ENCODE peak calls at places on chromosomes 5 and 9, in four cellular contexts. J is GM12878, Y is HCT116, E is WTC11. Z is an unnamed sample.

GRCh38 chr9:72476617-72477375 is 44.6 kb upstream of the TMC1 start:
- DNase-seq in J (no peak), Y (peak; percentile 98), E (no peak), Z (peak; percentile 40)

GRCh38 chr5:139282195-139282557 is 11.4 kb upstream of the MATR3 start:
- DNase-seq in J (no peak), Y (no peak), E (no peak), Z (no peak)

GRCh38 chr9:112866662-112867274 is 23.9 kb downstream of the SLC46A2 start:
- DNase-seq in J (no peak), Y (peak; percentile 48), E (peak; percentile 63), Z (peak; percentile 20)

GRCh38 chr9:15104826-15105420 is 194.7 kb upstream of the FREM1 start:
- DNase-seq in J (no peak), Y (peak; percentile 16), E (peak; percentile 24), Z (peak; percentile 57)

GRCh38 chr5:132489051-132489770 is 1.4 kb downstream of the IRF1 start:
- DNase-seq in J (no peak), Y (no peak), E (no peak), Z (peak; percentile 49)

GRCh38 chr9:124782661-124783574 is 6.0 kb downstream of the OLFML2A start:
- DNase-seq in J (no peak), Y (no peak), E (peak; percentile 14), Z (no peak)

GRCh38 chr5:96567188-96567587 is 95.0 kb upstream of the CAST start:
- DNase-seq in J (no peak), Y (no peak), E (no peak), Z (no peak)

GRCh38 chr5:64190562-64191306 is 25.1 kb downstream of the RNF180 start:
- DNase-seq in J (no peak), Y (no peak), E (no peak), Z (no peak)

GRCh38 chr5:94705427-94705826 is 87.0 kb downstream of the SLF1 start:
- DNase-seq in J (no peak), Y (no peak), E (no peak), Z (no peak)

GRCh38 chr5:168651654-168652053 is 72.5 kb upstream of the PANK3 start:
- DNase-seq in J (no peak), Y (no peak), E (no peak), Z (peak; percentile 9)

GRCh38 chr5:150904479-150905311 is at the start of gene ZNF300:
- DNase-seq in J (peak; percentile 32), Y (no peak), E (peak; percentile 93), Z (no peak)

GRCh38 chr9:129347323-129348120 is 169.5 kb upstream of the IER5L start:
- DNase-seq in J (no peak), Y (no peak), E (no peak), Z (peak; percentile 90)

GRCh38 chr9:128108784-128109709 is 18.5 kb downstream of the PTGES2 start:
- DNase-seq in J (no peak), Y (no peak), E (peak; percentile 6), Z (no peak)

GRCh38 chr5:168362097-168362885 is 70.8 kb downstream of the WWC1 start:
- DNase-seq in J (no peak), Y (no peak), E (no peak), Z (no peak)

GRCh38 chr5:158153508-158153907 is 294.6 kb upstream of the CLINT1 start:
- DNase-seq in J (no peak), Y (no peak), E (no peak), Z (no peak)

GRCh38 chr9:99907208-99907532 is 716 bp downstream of the STX17 start:
- DNase-seq in J (no peak), Y (no peak), E (no peak), Z (no peak)

GRCh38 chr9:136693490-136694162 is 6.4 kb upstream of the AGPAT2 start:
- DNase-seq in J (no peak), Y (peak; percentile 76), E (no peak), Z (no peak)

GRCh38 chr9:105067895-105068580 is 140.1 kb upstream of the ABCA1 start:
- DNase-seq in J (no peak), Y (no peak), E (no peak), Z (peak; percentile 41)

GRCh38 chr5:131825404-131826013 is 28.7 kb upstream of the FNIP1 start:
- DNase-seq in J (peak; percentile 31), Y (no peak), E (no peak), Z (no peak)

GRCh38 chr5:135481387-135481786 is 29.2 kb upstream of the TIFAB start:
- DNase-seq in J (no peak), Y (no peak), E (no peak), Z (peak; percentile 89)

GRCh38 chr5:59489551-59489950 is 404.0 kb downstream of the PDE4D start:
- DNase-seq in J (no peak), Y (no peak), E (no peak), Z (no peak)

GRCh38 chr9:75612205-75612604 is 278.3 kb upstream of the PCSK5 start:
- DNase-seq in J (no peak), Y (no peak), E (no peak), Z (no peak)

GRCh38 chr9:101791938-101792337 is 53.5 kb upstream of the GRIN3A start:
- DNase-seq in J (no peak), Y (peak; percentile 10), E (peak; percentile 75), Z (peak; percentile 61)

DNA sequence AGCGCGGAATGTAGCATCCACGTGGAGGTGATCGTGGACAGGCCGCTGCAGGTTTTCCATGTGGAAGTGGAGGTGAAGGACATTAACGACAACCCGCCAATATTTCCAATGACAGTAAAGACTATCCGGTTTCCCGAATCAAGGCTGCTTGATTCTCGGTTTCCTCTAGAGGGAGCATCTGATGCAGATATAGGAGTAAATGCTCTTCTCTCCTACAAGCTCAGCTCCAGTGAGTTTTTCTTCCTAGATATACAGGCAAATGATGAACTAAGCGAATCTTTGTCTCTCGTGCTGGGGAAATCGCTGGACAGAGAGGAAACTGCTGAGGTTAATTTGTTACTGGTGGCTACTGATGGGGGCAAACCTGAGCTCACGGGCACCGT is 598 bp downstream of the PCDHA2 start:
- DNase-seq in J (no peak), Y (no peak), E (no peak), Z (no peak)
- TF ChIP-seq MAX in J (no peak), Y (no peak), E (peak; percentile 23), Z (no peak)

DNA sequence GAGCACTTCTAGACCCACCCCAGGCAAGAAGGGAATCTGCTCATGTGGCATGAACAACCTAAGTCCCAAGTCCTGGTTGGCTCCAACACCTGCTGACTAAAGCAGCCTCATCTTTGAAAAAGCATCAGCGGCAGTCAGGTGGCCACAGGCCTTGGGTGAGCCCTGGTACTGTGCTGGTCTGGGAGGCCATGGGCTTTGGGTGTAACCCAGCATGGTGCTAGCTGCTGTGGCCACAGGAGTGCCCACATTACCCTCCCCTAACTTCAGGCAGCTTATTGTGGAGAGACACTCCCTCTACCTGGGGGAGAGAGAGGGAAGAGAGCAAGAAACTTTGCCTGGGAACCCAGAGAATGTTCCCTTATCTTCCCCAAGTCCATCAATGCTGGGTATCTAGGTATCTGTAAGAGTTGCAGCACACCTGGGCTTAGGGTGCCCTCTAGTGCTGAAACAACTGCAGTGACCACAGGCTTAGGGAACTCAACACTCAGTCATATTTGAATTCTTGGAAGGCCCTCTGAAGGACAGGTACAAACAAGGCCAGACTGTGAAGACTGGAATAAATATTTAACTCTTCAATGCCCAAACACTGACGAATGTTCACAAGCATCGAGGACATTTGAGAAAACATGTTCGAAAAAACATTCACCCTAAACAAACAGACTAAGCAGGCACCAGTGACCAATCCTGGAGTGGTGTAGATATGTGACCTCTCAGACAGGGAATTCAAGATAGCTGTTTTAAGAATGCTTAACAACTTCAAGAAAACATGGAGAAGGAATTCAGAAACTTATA is 69.9 kb upstream of the OR2K2 start:
- DNase-seq in J (no peak), Y (peak; percentile 33), E (peak; percentile 61), Z (peak; percentile 33)
- TF ChIP-seq MAX in J (no peak), Y (no peak), E (no peak), Z (no peak)

GRCh38 chr9:86980802-86981201 is 33.5 kb upstream of the GAS1 start:
- DNase-seq in J (no peak), Y (no peak), E (no peak), Z (no peak)

GRCh38 chr9:86977205-86977835 is 30.0 kb upstream of the GAS1 start:
- DNase-seq in J (no peak), Y (no peak), E (no peak), Z (no peak)

GRCh38 chr9:86979686-86980085 is 32.4 kb upstream of the GAS1 start:
- DNase-seq in J (no peak), Y (no peak), E (no peak), Z (no peak)

GRCh38 chr9:86978413-86978812 is 31.1 kb upstream of the GAS1 start:
- DNase-seq in J (no peak), Y (no peak), E (no peak), Z (no peak)

GRCh38 chr9:86978986-86979385 is 31.7 kb upstream of the GAS1 start:
- DNase-seq in J (no peak), Y (no peak), E (no peak), Z (no peak)
- TF ChIP-seq MAX in J (no peak), Y (no peak), E (no peak), Z (no peak)

DNA sequence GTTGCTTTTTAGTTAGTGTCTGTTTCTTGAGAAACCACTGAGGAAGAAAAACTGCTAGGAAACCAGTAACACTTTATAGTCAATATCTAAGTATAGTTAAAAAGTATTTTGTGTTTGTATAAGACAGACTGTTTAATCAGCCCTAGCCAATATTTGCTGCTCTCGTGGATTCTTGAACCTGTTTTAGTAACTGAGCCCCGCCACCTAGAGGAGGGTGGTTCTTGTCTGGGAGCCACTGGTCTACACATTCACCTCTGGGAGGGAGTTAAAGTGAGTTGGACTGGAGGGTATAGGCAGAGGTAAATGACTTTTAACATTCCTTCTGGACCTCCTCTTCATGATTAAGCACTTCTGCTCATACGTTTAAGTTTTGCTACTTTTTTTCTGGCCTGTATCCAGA is 117.2 kb downstream of the SPATA31D1 start:
- DNase-seq in J (no peak), Y (no peak), E (no peak), Z (no peak)
- TF ChIP-seq MAX in J (no peak), Y (no peak), E (no peak), Z (no peak)

GRCh38 chr5:149586708-149587318 is 5.5 kb downstream of the ARHGEF37 start:
- DNase-seq in J (no peak), Y (no peak), E (no peak), Z (no peak)
- TF ChIP-seq MAX in J (no peak), Y (no peak), E (no peak), Z (no peak)

GRCh38 chr5:125199968-125200841 is 453.8 kb upstream of the ZNF608 start:
- DNase-seq in J (no peak), Y (no peak), E (no peak), Z (no peak)
- TF ChIP-seq MAX in J (no peak), Y (no peak), E (no peak), Z (no peak)

GRCh38 chr9:32590476-32590875 is 17.5 kb upstream of the NDUFB6 start:
- DNase-seq in J (no peak), Y (no peak), E (no peak), Z (no peak)

GRCh38 chr9:32584784-32585183 is 11.8 kb upstream of the NDUFB6 start:
- DNase-seq in J (no peak), Y (no peak), E (no peak), Z (no peak)

GRCh38 chr9:32590898-32591297 is 17.9 kb upstream of the NDUFB6 start:
- DNase-seq in J (no peak), Y (no peak), E (no peak), Z (no peak)

GRCh38 chr9:32587901-32588300 is 14.9 kb upstream of the NDUFB6 start:
- DNase-seq in J (no peak), Y (no peak), E (no peak), Z (no peak)

GRCh38 chr9:32589083-32589713 is 16.2 kb upstream of the NDUFB6 start:
- DNase-seq in J (no peak), Y (peak; percentile 38), E (no peak), Z (peak; percentile 76)
- TF ChIP-seq MAX in J (no peak), Y (no peak), E (no peak), Z (no peak)

Z was measured in NB4.